ENCODE peak calls at places on chromosomes 6 and 20, in six cellular contexts. B, I, P, Y, G and U are unnamed samples.

GRCh38 chr20:58131111-58131510 is 97.3 kb downstream of the ANKRD60 start:
- DNase-seq in B (no peak), I (no peak), P (no peak), Y (no peak), G (no peak), U (no peak)

GRCh38 chr20:3218307-3218988 is 9.2 kb downstream of the ITPA start:
- DNase-seq in B (peak), I (peak), P (no peak), Y (peak), G (peak), U (peak)

GRCh38 chr20:50824137-50824536 is 29.3 kb downstream of the BCAS4 start:
- DNase-seq in B (no peak), I (no peak), P (no peak), Y (no peak), G (no peak), U (no peak)

GRCh38 chr6:109339906-109340678 is 42.2 kb downstream of the CD164 start:
- DNase-seq in B (no peak), I (peak), P (no peak), Y (no peak), G (no peak), U (no peak)

GRCh38 chr6:14888575-14889000 is 357.3 kb upstream of the JARID2 start:
- DNase-seq in B (no peak), I (no peak), P (no peak), Y (no peak), G (no peak), U (no peak)

GRCh38 chr6:47195251-47195650 is 114.5 kb downstream of the TNFRSF21 start:
- DNase-seq in B (no peak), I (no peak), P (no peak), Y (no peak), G (no peak), U (no peak)

GRCh38 chr20:32216396-32217142 is 8.9 kb downstream of the POFUT1 start:
- DNase-seq in B (no peak), I (no peak), P (no peak), Y (no peak), G (no peak), U (no peak)

GRCh38 chr6:44646355-44646754 is 258.8 kb downstream of the CDC5L start:
- DNase-seq in B (no peak), I (no peak), P (no peak), Y (no peak), G (no peak), U (no peak)

GRCh38 chr20:57526067-57526884 is 1.3 kb upstream of the CTCFL start:
- DNase-seq in B (peak), I (peak), P (no peak), Y (peak), G (peak), U (no peak)

DNA sequence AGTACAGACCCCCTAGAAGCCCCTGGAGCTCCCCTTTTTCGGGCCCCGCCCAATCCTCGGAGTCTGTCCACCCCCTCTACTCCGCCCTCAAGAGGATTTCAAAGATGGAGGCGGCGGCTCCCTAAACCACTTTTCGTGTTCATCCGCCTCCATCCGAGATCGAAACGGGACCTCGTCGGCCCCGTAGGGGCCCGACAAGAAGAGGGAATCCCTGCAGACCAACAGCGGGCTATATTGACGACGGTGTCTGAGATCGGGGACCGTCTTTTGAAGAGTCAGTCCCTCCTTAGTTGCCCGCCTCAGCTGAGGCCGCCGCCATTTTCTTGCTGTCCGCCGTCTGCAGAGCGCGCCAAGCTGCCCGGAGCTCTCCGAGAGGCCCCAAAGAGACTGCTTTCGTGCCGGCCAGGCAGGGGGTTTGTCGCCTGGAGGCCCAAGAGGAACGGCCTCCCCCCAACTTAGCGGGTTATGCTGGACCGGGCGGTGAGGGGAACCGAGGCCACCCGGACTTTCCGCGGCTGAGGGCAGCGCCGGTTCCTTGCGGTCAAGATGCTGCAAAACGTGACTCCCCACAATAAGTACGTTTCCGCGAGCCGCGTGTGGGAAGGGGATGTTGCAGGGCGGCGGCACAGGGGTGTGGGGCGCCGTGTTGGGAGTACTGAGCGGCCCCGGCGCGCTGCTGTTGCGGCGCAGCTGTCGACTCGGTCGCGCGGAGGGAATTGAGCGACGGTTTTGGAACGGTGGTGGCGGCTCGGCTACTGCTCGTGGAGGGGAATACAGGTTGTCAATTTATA is 4.2 kb downstream of the BRD2 start:
- DNase-seq in B (no peak), I (peak), P (no peak), Y (no peak), G (no peak), U (no peak)
- TF ChIP-seq POLR2AphosphoS5 in B (no peak), I (no peak), P (peak), Y (peak), G (peak), U (peak)

GRCh38 chr6:142821164-142821716 is 123.7 kb downstream of the HIVEP2 start:
- DNase-seq in B (no peak), I (no peak), P (no peak), Y (no peak), G (no peak), U (no peak)
- TF ChIP-seq POLR2A in B (no peak), I (no peak), P (no peak), Y (no peak), G (no peak), U (no peak)

GRCh38 chr6:22218410-22218809 is 78.4 kb downstream of the PRL start:
- DNase-seq in B (no peak), I (no peak), P (no peak), Y (no peak), G (no peak), U (no peak)
- TF ChIP-seq TAF1 in B (no peak), I (no peak), P (no peak), Y (no peak), G (no peak), U (no peak)

DNA sequence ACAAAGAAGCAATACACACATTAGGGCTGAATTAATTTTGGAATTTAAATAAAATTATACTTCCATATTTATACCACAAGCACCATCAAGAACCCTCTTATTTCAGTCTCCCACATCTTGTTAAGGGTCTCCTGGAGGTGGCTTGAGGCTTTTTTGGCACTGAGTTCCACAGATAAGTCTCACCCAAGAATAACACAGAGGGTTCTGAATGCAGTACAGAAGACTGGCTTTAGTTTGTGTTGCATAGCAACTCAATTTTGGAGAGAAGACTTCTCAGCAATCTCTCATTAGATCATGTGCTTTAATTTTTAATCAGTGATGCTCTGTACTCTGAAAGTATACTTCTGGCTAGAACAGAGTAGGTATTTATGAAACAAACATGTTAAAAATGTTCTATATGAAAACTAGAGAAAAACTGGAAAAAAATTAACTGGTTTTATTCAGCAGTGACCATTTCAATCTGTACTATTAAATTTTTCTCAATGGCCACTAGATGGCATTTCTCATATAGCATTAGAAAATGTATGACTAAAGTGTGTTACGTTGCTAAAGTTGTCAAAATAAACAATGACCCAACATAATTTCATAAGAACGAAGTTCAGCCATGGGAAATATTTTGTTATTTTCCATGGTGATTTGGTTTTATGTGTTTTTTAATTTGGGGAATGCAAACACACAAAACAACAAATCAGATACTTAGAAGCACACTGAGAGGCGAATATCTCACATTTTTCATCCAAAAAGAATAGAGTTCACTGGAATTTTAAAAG is 32.7 kb upstream of the MAP7 start:
- DNase-seq in B (peak), I (peak), P (no peak), Y (no peak), G (no peak), U (no peak)
- TF ChIP-seq POLR2AphosphoS5 in B (no peak), I (no peak), P (no peak), Y (no peak), G (no peak), U (no peak)

GRCh38 chr6:5084192-5084786 is 852 bp upstream of the PPP1R3G start:
- DNase-seq in B (no peak), I (peak), P (no peak), Y (no peak), G (no peak), U (no peak)
- TF ChIP-seq POLR2A in B (peak), I (no peak), P (no peak), Y (no peak), G (no peak), U (no peak)

DNA sequence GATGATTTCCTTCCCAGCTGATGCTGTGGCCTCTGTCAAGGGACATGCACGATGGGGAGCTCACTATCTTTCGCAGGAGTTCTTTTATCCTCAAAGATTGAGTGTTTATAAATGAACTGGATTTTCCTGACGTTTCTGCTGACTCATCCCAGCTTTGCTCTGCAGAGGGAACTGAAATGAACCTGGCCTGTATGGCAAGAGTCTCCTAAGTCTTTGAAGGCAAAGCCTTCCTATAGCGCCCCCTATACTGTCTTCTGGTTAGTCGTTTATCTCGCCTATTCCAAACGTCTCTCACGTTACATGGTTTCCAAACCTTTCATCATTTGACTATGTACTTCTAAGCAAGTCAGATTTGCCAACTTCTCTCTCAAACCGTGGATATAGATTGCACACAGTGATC is 565.3 kb downstream of the KIF16B start:
- DNase-seq in B (no peak), I (no peak), P (no peak), Y (no peak), G (no peak), U (no peak)
- TF ChIP-seq TAF1 in B (no peak), I (no peak), P (no peak), Y (no peak), G (no peak), U (no peak)

GRCh38 chr6:127120787-127121636 is 2.5 kb downstream of the RSPO3 start:
- DNase-seq in B (peak), I (peak), P (peak), Y (peak), G (peak), U (peak)
- TF ChIP-seq POLR2AphosphoS5 in B (no peak), I (no peak), P (no peak), Y (no peak), G (no peak), U (no peak)

GRCh38 chr6:33770116-33770832 is 18.7 kb downstream of the LEMD2 start:
- DNase-seq in B (no peak), I (no peak), P (no peak), Y (peak), G (no peak), U (no peak)

GRCh38 chr6:33772902-33773472 is 15.9 kb downstream of the LEMD2 start:
- DNase-seq in B (no peak), I (no peak), P (no peak), Y (no peak), G (no peak), U (no peak)

GRCh38 chr6:33770833-33771341 is 18.0 kb downstream of the LEMD2 start:
- DNase-seq in B (no peak), I (no peak), P (no peak), Y (no peak), G (no peak), U (no peak)

GRCh38 chr6:33772114-33772830 is 16.7 kb downstream of the LEMD2 start:
- DNase-seq in B (no peak), I (no peak), P (no peak), Y (no peak), G (no peak), U (no peak)

DNA sequence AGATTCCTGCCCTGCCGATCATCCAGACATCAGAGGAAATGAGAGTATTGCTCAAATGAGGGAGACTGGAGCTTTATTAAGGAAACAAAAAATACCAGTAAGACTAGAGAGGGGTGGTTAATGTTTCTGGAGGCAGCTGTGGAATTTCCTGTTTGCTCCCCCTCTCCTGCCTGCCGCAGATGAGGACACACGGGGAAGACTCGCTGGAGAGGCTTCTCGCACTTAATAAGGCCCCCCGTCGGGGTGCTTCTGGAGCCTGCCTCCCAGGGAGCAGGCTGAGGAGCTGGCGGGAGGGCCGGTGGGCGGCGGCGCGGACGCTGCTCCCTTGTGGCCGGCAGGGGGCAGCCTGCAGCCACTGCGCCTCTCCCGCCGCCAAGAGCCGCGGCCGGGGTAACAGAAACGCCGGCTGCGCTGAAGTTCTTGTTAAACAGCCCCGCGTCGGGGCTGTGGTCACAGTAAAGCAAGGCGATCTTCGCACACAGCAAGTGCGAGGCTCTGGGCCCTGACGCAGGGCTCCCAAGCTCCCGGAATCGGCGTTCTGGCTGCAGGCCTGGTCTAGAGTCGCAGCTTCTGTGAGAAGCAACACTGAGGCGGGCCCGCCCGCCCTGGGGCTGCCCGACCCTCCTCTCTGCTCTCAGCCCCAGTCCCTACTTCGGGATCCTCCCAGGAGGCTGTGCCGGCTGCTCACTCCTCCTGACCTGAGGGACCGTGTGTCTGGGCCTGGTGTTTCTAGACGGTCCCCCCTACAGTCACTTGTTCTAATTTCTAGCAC is 17.4 kb downstream of the LEMD2 start:
- DNase-seq in B (no peak), I (peak), P (no peak), Y (peak), G (peak), U (peak)
- TF ChIP-seq POLR2A in B (peak), I (no peak), P (peak), Y (peak), G (no peak), U (no peak)

DNA sequence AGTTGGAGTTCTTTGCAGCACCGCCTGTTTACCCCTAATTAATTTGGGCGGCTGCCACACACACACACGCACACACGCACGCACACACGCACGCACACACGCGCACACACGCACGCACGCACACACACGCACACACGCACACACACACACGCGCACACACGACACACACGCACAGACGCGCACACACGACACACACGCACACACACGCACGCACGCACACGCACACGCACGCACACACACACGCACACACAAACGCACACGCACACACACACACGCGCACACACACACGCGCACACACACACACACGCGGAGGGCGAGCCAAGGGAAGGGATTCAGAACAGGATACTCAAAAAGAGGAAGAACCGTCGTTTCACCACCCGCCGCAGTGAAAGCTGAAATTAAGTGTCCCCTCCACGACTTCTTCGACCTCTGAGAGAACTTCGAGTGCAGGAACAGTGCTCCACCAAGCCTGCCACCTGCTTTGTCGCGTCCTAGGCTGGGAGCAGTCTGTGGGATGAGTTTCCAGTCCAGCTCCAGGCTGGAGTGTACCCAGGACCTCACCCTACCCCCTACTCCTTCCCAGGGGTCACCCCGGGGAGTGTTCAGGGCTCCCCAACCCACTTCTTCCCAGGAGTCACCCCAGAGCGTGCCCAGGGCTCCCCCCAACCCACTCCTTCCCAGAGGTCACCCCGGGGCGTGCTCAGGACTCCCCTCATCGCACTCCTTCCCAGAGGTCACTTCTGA is 1.1 kb downstream of the RNASET2 start:
- DNase-seq in B (no peak), I (no peak), P (no peak), Y (no peak), G (no peak), U (no peak)
- TF ChIP-seq TAF1 in B (no peak), I (no peak), P (peak), Y (no peak), G (no peak), U (no peak)

GRCh38 chr6:30600576-30600975 is 16.5 kb downstream of the PPP1R10 start:
- DNase-seq in B (no peak), I (peak), P (no peak), Y (no peak), G (no peak), U (no peak)
- TF ChIP-seq POLR2AphosphoS5 in B (peak), I (no peak), P (peak), Y (peak), G (peak), U (no peak)